ENCODE peak calls at places on chromosomes 1 and 21, in four cellular contexts. O is NCI-H2171 treated with DMSO at 0.1 percent for 48 hours; U is activated naive CD4-positive, alpha-beta T cell treated with anti-CD3 and anti-CD28 coated beads for 36 hours; H is GM18507. Y is an unnamed sample.

GRCh38 chr1:19385869-19386591 is 73.9 kb downstream of the SLC66A1 start:
- DNase-seq in O (no peak), H (no peak), U (no peak), Y (no peak)

GRCh38 chr1:60948486-60948885 is 133.9 kb upstream of the NFIA start:
- DNase-seq in U (no peak), O (no peak), H (no peak), Y (no peak)

GRCh38 chr1:235199441-235199840 is 38.4 kb upstream of the RBM34 start:
- DNase-seq in U (no peak), H (no peak), O (no peak), Y (no peak)

GRCh38 chr21:22711636-22712035 is 1713.4 kb downstream of the NCAM2 start:
- DNase-seq in O (peak; percentile 5), H (no peak), U (no peak), Y (no peak)

GRCh38 chr1:35316264-35316663 is 47.8 kb downstream of the ZMYM4 start:
- DNase-seq in U (no peak), O (no peak), H (no peak), Y (no peak)

GRCh38 chr1:209749660-209750059 is 6.2 kb upstream of the TRAF3IP3 start:
- DNase-seq in O (no peak), U (no peak), H (no peak), Y (no peak)

GRCh38 chr21:28439852-28440251 is 552.8 kb downstream of the LTN1 start:
- DNase-seq in O (no peak), U (no peak), H (no peak), Y (no peak)

GRCh38 chr1:179178965-179179364 is 50.5 kb downstream of the ABL2 start:
- DNase-seq in H (no peak), O (no peak), U (no peak), Y (no peak)